ENCODE peak calls at places on chromosomes 16 and 17, in ten cellular contexts. O is uterus, S is ascending aorta, B is H9, F is stomach, K is OCI-LY7, V is keratinocyte, R is aorta, G is cardiac muscle cell, C is HCT116. I is an unnamed sample.
A peak's percentile ranks its signal among the peaks of the same experiment; 100 is the strongest.

GRCh38 chr17:751269-752001 is 629 bp downstream of the GEMIN4 start:
- DNase-seq in G (peak; percentile 52), R (no peak), C (no peak), K (peak; percentile 79), O (no peak), F (peak; percentile 37), S (no peak), B (no peak), V (no peak), I (peak; percentile 38)

GRCh38 chr16:73713301-73713700 is 583.3 kb upstream of the PSMD7 start:
- DNase-seq in B (no peak), V (no peak), S (no peak), F (no peak), R (no peak), C (no peak), O (no peak), G (no peak), K (no peak), I (no peak)

GRCh38 chr16:71709231-71709781 is 15.2 kb downstream of the PHLPP2 start:
- DNase-seq in R (no peak), C (no peak), G (peak; percentile 37), V (no peak), B (no peak), O (no peak), S (no peak), F (no peak), K (no peak), I (no peak)

GRCh38 chr17:66313995-66314659 is 11.7 kb downstream of the PRKCA start:
- DNase-seq in R (no peak), F (no peak), O (no peak), B (no peak), V (no peak), G (no peak), K (no peak), S (no peak), C (no peak), I (no peak)

GRCh38 chr16:825298-826061 is 24.9 kb upstream of the GNG13 start:
- DNase-seq in K (no peak), R (no peak), F (no peak), G (no peak), C (no peak), B (no peak), V (no peak), O (no peak), S (no peak), I (no peak)

GRCh38 chr17:72099919-72100318 is 20.9 kb upstream of the SOX9 start:
- DNase-seq in K (no peak), B (no peak), S (no peak), O (no peak), C (no peak), R (no peak), V (no peak), G (no peak), F (no peak), I (no peak)

GRCh38 chr17:62033317-62033716 is 31.8 kb downstream of the MED13 start:
- DNase-seq in F (no peak), B (no peak), S (no peak), G (no peak), R (no peak), C (no peak), K (no peak), O (no peak), V (no peak), I (no peak)

GRCh38 chr16:66363196-66363777 is 3.2 kb upstream of the CDH5 start:
- DNase-seq in V (no peak), S (no peak), R (no peak), B (no peak), G (no peak), F (no peak), C (no peak), K (no peak), O (no peak), I (no peak)

GRCh38 chr16:77414752-77415231 is 20.0 kb downstream of the ADAMTS18 start:
- DNase-seq in O (no peak), R (no peak), C (no peak), S (no peak), V (no peak), F (no peak), G (no peak), K (no peak), B (no peak), I (no peak)

GRCh38 chr17:73489991-73490390 is 154.3 kb downstream of the SDK2 start:
- DNase-seq in B (no peak), C (no peak), R (no peak), K (no peak), O (no peak), G (no peak), F (no peak), V (no peak), S (no peak), I (no peak)

GRCh38 chr16:19980866-19981265 is 92.8 kb downstream of the GPR139 start:
- DNase-seq in C (peak; percentile 21), V (no peak), F (no peak), O (no peak), K (no peak), B (peak; percentile 54), S (no peak), G (peak; percentile 7), R (no peak), I (no peak)

GRCh38 chr16:89359296-89360147 is 130.8 kb downstream of the ANKRD11 start:
- DNase-seq in O (no peak), F (no peak), C (no peak), G (peak; percentile 34), R (peak; percentile 75), K (no peak), V (no peak), B (no peak), S (no peak), I (no peak)

GRCh38 chr16:4524571-4524970 is 14.0 kb downstream of the CDIP1 start:
- DNase-seq in S (no peak), K (no peak), B (no peak), O (no peak), G (no peak), C (no peak), F (no peak), V (no peak), R (no peak), I (no peak)

GRCh38 chr17:19270347-19270950 is 33.3 kb downstream of the EPN2 start:
- DNase-seq in V (no peak), R (no peak), S (no peak), G (no peak), O (no peak), B (no peak), C (no peak), F (no peak), K (no peak), I (no peak)

GRCh38 chr16:35687781-35688180 is 2228.4 kb downstream of the TP53TG3F start:
- DNase-seq in S (no peak), C (no peak), O (no peak), F (no peak), K (no peak), G (no peak), R (no peak), V (no peak), B (no peak), I (no peak)

GRCh38 chr16:35687071-35687470 is 2227.7 kb downstream of the TP53TG3F start:
- DNase-seq in G (no peak), F (no peak), O (no peak), K (no peak), R (peak; percentile 24), S (no peak), V (no peak), B (no peak), C (no peak), I (no peak)

GRCh38 chr16:35686595-35686994 is 2227.2 kb downstream of the TP53TG3F start:
- DNase-seq in V (no peak), F (no peak), C (no peak), B (no peak), K (no peak), O (no peak), G (no peak), S (no peak), R (no peak), I (no peak)

GRCh38 chr16:35689764-35690163 is 2230.4 kb downstream of the TP53TG3F start:
- DNase-seq in R (no peak), S (peak; percentile 25), O (no peak), G (no peak), F (no peak), K (no peak), V (no peak), B (no peak), C (no peak), I (no peak)

GRCh38 chr16:35685085-35685484 is 2225.7 kb downstream of the TP53TG3F start:
- DNase-seq in K (no peak), V (no peak), S (no peak), O (no peak), G (no peak), B (no peak), R (no peak), F (no peak), C (no peak), I (no peak)
- H3K9me3 ChIP-seq in K (peaks cover 4% of the 10 kb centered on the region), V (no peaks in the 10 kb centered on the region), S (no peaks in the 10 kb centered on the region), O (no peaks in the 10 kb centered on the region), G (no peaks in the 10 kb centered on the region), B (peaks cover 91% of the 10 kb centered on the region), R (no peaks in the 10 kb centered on the region), F (peaks cover 86% of the 10 kb centered on the region), C (no peaks in the 10 kb centered on the region), I (peaks cover 10% of the 10 kb centered on the region)

GRCh38 chr16:31785126-31785525 is 88.5 kb upstream of the ZNF267 start:
- DNase-seq in R (no peak), V (no peak), G (no peak), K (no peak), F (no peak), B (no peak), C (no peak), S (no peak), O (no peak), I (no peak)

GRCh38 chr16:31780342-31780741 is 93.3 kb upstream of the ZNF267 start:
- DNase-seq in B (no peak), O (no peak), F (no peak), V (no peak), K (no peak), G (no peak), R (no peak), S (no peak), C (no peak), I (no peak)
- H3K9me3 ChIP-seq in B (peaks cover 30% of the 10 kb centered on the region), O (peaks cover 3% of the 10 kb centered on the region), F (peaks cover 97% of the 10 kb centered on the region), V (no peaks in the 10 kb centered on the region), K (peaks cover 12% of the 10 kb centered on the region), G (no peaks in the 10 kb centered on the region), R (peaks cover 12% of the 10 kb centered on the region), S (peaks cover 44% of the 10 kb centered on the region), C (no peaks in the 10 kb centered on the region), I (no peaks in the 10 kb centered on the region)

GRCh38 chr16:35557731-35558130 is 2098.3 kb downstream of the TP53TG3F start:
- DNase-seq in O (no peak), K (no peak), C (no peak), V (no peak), G (no peak), F (no peak), B (no peak), S (no peak), R (no peak), I (no peak)
- H3K9me3 ChIP-seq in O (no peaks in the 10 kb centered on the region), K (no peaks in the 10 kb centered on the region), C (no peaks in the 10 kb centered on the region), V (no peaks in the 10 kb centered on the region), G (no peaks in the 10 kb centered on the region), F (peaks cover 6% of the 10 kb centered on the region), B (peaks cover 88% of the 10 kb centered on the region), S (no peaks in the 10 kb centered on the region), R (peaks cover 4% of the 10 kb centered on the region), I (peaks cover 8% of the 10 kb centered on the region)

DNA sequence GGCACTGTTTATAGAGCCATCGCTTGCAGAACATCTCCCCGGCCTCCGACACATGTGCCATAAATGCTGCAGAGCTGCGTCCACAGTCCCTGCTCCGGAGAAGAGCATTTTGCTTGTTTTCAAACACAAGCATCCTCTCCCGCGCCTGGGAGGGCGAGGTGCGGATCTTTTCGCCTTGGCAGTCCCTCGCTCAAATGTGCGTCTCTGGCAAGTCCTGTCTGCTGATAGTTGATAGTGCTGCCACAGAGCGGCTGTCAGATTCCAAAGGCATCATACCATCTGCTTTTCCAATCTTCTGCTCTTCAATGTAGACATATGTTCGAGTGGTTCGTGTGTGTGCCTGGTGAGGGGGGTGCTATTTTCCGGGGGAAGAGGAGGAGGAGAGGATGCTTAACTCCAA is 603.7 kb downstream of the MAF start:
- DNase-seq in K (no peak), S (no peak), R (no peak), V (no peak), O (no peak), B (no peak), C (no peak), F (no peak), G (no peak), I (no peak)
- H3K9me3 ChIP-seq in K (no peaks in the 10 kb centered on the region), S (no peaks in the 10 kb centered on the region), R (no peaks in the 10 kb centered on the region), V (no peaks in the 10 kb centered on the region), O (no peaks in the 10 kb centered on the region), B (no peaks in the 10 kb centered on the region), C (no peaks in the 10 kb centered on the region), F (no peaks in the 10 kb centered on the region), G (no peaks in the 10 kb centered on the region), I (no peaks in the 10 kb centered on the region)